ENCODE peak calls at places on chromosomes 6 and 20, in six cellular contexts. M is mesenchymal stem cell, I is H1, F is IMR-90, S is H9, H is neuronal stem cell. B is an unnamed sample.

GRCh38 chr6:150312844-150313584 is 55.8 kb upstream of the IYD start:
- DNase-seq in I (no peak), H (no peak), S (no peak), F (no peak), M (no peak), B (no peak)

GRCh38 chr6:85660181-85660611 is 17.5 kb upstream of the SYNCRIP start:
- DNase-seq in S (no peak), F (peak), M (peak), I (no peak), H (no peak), B (no peak)

GRCh38 chr6:119830494-119831295 is 481.1 kb upstream of the MAN1A1 start:
- DNase-seq in M (no peak), I (no peak), F (no peak), S (no peak), H (no peak), B (peak)

GRCh38 chr20:2455771-2456497 is 14.7 kb downstream of the SNRPB start:
- DNase-seq in M (no peak), H (no peak), F (no peak), S (no peak), I (no peak), B (no peak)

GRCh38 chr20:48619126-48620101 is 208.4 kb downstream of the PREX1 start:
- DNase-seq in H (no peak), F (no peak), S (no peak), M (no peak), I (no peak), B (no peak)

GRCh38 chr6:138109042-138109997 is 2.1 kb upstream of the PERP start:
- DNase-seq in H (peak), F (peak), M (peak), S (no peak), I (peak), B (peak)

GRCh38 chr6:157987788-157988699 is 6.4 kb downstream of the SYNJ2 start:
- DNase-seq in F (no peak), M (no peak), I (no peak), H (no peak), S (no peak), B (no peak)

GRCh38 chr6:149422581-149422980 is 22.5 kb downstream of the SUMO4 start:
- DNase-seq in S (no peak), I (no peak), H (no peak), M (no peak), F (no peak), B (no peak)

GRCh38 chr6:6580225-6580870 is 8.2 kb upstream of the LY86 start:
- DNase-seq in M (no peak), F (no peak), S (no peak), I (no peak), H (no peak), B (no peak)

GRCh38 chr20:62777528-62777830 is 18.8 kb upstream of the MRGBP start:
- DNase-seq in M (no peak), I (no peak), S (no peak), H (no peak), F (no peak), B (no peak)

GRCh38 chr6:138970159-138970558 is 17.9 kb downstream of the REPS1 start:
- DNase-seq in I (no peak), H (no peak), S (no peak), M (no peak), F (no peak), B (no peak)

GRCh38 chr6:30793521-30794194 is 49.3 kb upstream of the IER3 start:
- DNase-seq in H (no peak), F (peak), M (peak), I (no peak), S (no peak), B (no peak)

GRCh38 chr6:106860940-106861339 is 113.6 kb downstream of the CD24 start:
- DNase-seq in S (no peak), F (no peak), H (no peak), M (no peak), I (no peak), B (peak)

GRCh38 chr6:121959501-121959900 is 440.0 kb upstream of the HSF2 start:
- DNase-seq in I (no peak), F (no peak), H (no peak), M (no peak), S (no peak), B (peak)

GRCh38 chr6:167094820-167095637 is 27.9 kb upstream of the CCR6 start:
- DNase-seq in H (no peak), F (no peak), I (no peak), M (no peak), S (no peak), B (no peak)

GRCh38 chr20:60115452-60115851 is 157.2 kb downstream of the CDH26 start:
- DNase-seq in F (no peak), S (no peak), I (no peak), M (no peak), H (no peak), B (no peak)

GRCh38 chr6:56370127-56370540 is 122.8 kb upstream of the COL21A1 start:
- DNase-seq in M (peak), F (no peak), H (peak), S (peak), I (no peak), B (peak)

GRCh38 chr6:111677186-111677990 is 71.7 kb upstream of the TRAF3IP2 start:
- DNase-seq in M (no peak), F (no peak), S (no peak), I (no peak), H (no peak), B (peak)

GRCh38 chr20:49400410-49400809 is 82.1 kb downstream of the KCNB1 start:
- DNase-seq in F (peak), M (no peak), S (no peak), I (no peak), H (no peak), B (no peak)

GRCh38 chr20:22462975-22463914 is 121.1 kb downstream of the FOXA2 start:
- DNase-seq in H (no peak), I (no peak), F (no peak), S (no peak), M (no peak), B (no peak)

GRCh38 chr6:44630125-44631028 is 242.9 kb downstream of the CDC5L start:
- DNase-seq in F (peak), M (peak), S (peak), I (peak), H (peak), B (peak)

GRCh38 chr6:169173532-169174268 is 79.9 kb downstream of the THBS2 start:
- DNase-seq in I (no peak), M (no peak), S (no peak), F (peak), H (no peak), B (no peak)

GRCh38 chr6:84967389-84967788 is 203.0 kb upstream of the TBX18 start:
- DNase-seq in M (peak), S (peak), H (no peak), I (peak), F (peak), B (peak)

GRCh38 chr6:74969591-74970267 is 236.1 kb downstream of the COL12A1 start:
- DNase-seq in H (no peak), M (no peak), S (no peak), I (no peak), F (peak), B (no peak)

GRCh38 chr6:41416165-41416837 is 80.9 kb downstream of the NCR2 start:
- DNase-seq in H (no peak), M (no peak), I (no peak), S (no peak), F (no peak), B (peak)

GRCh38 chr6:127855542-127856159 is 45.2 kb downstream of the THEMIS start:
- DNase-seq in F (peak), S (no peak), H (no peak), M (peak), I (no peak), B (peak)

GRCh38 chr6:16700202-16700997 is 60.9 kb downstream of the ATXN1 start:
- DNase-seq in M (no peak), S (no peak), H (no peak), I (no peak), F (no peak), B (peak)

GRCh38 chr6:129543981-129544380 is 166.0 kb downstream of the ARHGAP18 start:
- DNase-seq in S (no peak), H (no peak), I (no peak), M (no peak), F (peak), B (no peak)

GRCh38 chr6:90156861-90157260 is 139.8 kb downstream of the BACH2 start:
- DNase-seq in S (no peak), I (no peak), H (no peak), F (no peak), M (no peak), B (no peak)

GRCh38 chr6:158630944-158631616 is 13.5 kb downstream of the DYNLT1 start:
- DNase-seq in M (no peak), H (no peak), S (no peak), F (peak), I (no peak), B (no peak)

GRCh38 chr20:32820698-32821378 is 1.1 kb downstream of the MAPRE1 start:
- DNase-seq in S (no peak), I (no peak), M (no peak), F (no peak), H (no peak), B (no peak)

GRCh38 chr6:106692112-106692822 is 62.9 kb downstream of the QRSL1 start:
- DNase-seq in H (peak), S (peak), M (peak), I (no peak), F (peak), B (peak)

GRCh38 chr6:73325656-73326055 is 28.4 kb downstream of the DPPA5 start:
- DNase-seq in F (no peak), M (no peak), S (no peak), H (no peak), I (no peak), B (no peak)

GRCh38 chr6:113619077-113619476 is 238.1 kb upstream of the MARCKS start:
- DNase-seq in I (no peak), F (peak), H (no peak), S (no peak), M (no peak), B (no peak)

GRCh38 chr6:75217203-75217602 is 11.3 kb upstream of the COL12A1 start:
- DNase-seq in I (no peak), S (no peak), F (peak), M (peak), H (no peak), B (peak)

GRCh38 chr20:57040924-57041323 is 225.5 kb downstream of the BMP7 start:
- DNase-seq in F (peak), M (peak), S (no peak), H (no peak), I (no peak), B (no peak)

GRCh38 chr6:96465321-96465903 is 56.2 kb upstream of the UFL1 start:
- DNase-seq in F (no peak), H (no peak), I (no peak), M (no peak), S (no peak), B (no peak)

GRCh38 chr6:39887692-39888450 is 46.4 kb downstream of the MOCS1 start:
- DNase-seq in M (peak), F (peak), H (no peak), I (no peak), S (no peak), B (peak)

GRCh38 chr6:124536792-124537191 is 425.4 kb upstream of the RNF217 start:
- DNase-seq in I (no peak), H (no peak), M (peak), F (no peak), S (no peak), B (no peak)

GRCh38 chr6:27871919-27872633 is 40.1 kb downstream of the OR2B2 start:
- DNase-seq in I (peak), M (peak), S (peak), H (peak), F (peak), B (peak)
- H3K18ac ChIP-seq in I (peak), M (peak), S (peak), H (peak), F (peak), B (peak)

DNA sequence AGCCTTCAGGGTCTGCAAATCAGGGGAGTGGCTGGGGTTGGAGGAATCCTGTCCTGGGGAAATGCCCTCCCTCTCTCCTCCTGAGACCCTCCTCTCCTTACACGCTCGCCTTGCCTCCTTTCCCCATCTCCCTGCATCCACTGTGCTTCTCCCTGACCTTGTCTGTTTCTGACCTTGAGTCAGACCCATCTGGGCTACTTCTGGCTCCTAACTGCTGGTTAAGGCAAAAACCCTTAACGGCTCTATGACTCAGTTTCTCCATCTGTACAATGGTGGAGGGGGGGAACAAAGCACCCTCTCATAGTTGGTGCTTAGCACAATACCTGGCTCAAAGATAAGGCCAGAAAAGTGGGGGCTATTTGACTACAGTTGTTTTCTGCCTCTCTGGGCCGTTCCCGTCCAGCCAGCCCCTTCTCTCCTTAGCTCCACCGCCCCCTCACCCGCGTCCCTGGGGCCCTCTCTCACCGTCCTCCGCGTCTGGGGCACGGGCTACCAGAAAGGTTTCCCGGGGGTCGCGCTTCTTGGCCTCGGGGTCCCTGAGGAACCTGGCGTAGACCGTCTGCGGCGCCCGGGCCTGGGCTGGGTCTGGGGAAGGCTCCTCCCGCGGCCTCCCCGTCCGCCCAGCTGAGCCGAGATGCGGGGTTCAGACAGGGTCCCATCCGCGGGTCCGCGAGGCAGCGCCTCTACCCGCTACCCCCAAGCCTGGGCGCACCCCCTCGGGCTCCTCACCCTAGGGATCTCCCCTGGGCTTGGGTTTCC is 1.3 kb downstream of the TULP1 start:
- DNase-seq in F (no peak), M (no peak), S (no peak), I (no peak), H (no peak), B (no peak)
- H3K18ac ChIP-seq in F (no peak), M (no peak), S (no peak), I (peak), H (peak), B (peak)

DNA sequence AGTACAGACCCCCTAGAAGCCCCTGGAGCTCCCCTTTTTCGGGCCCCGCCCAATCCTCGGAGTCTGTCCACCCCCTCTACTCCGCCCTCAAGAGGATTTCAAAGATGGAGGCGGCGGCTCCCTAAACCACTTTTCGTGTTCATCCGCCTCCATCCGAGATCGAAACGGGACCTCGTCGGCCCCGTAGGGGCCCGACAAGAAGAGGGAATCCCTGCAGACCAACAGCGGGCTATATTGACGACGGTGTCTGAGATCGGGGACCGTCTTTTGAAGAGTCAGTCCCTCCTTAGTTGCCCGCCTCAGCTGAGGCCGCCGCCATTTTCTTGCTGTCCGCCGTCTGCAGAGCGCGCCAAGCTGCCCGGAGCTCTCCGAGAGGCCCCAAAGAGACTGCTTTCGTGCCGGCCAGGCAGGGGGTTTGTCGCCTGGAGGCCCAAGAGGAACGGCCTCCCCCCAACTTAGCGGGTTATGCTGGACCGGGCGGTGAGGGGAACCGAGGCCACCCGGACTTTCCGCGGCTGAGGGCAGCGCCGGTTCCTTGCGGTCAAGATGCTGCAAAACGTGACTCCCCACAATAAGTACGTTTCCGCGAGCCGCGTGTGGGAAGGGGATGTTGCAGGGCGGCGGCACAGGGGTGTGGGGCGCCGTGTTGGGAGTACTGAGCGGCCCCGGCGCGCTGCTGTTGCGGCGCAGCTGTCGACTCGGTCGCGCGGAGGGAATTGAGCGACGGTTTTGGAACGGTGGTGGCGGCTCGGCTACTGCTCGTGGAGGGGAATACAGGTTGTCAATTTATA is 4.2 kb downstream of the BRD2 start:
- DNase-seq in S (no peak), F (no peak), M (no peak), I (no peak), H (no peak), B (no peak)
- H3K18ac ChIP-seq in S (peak), F (no peak), M (peak), I (peak), H (peak), B (peak)

DNA sequence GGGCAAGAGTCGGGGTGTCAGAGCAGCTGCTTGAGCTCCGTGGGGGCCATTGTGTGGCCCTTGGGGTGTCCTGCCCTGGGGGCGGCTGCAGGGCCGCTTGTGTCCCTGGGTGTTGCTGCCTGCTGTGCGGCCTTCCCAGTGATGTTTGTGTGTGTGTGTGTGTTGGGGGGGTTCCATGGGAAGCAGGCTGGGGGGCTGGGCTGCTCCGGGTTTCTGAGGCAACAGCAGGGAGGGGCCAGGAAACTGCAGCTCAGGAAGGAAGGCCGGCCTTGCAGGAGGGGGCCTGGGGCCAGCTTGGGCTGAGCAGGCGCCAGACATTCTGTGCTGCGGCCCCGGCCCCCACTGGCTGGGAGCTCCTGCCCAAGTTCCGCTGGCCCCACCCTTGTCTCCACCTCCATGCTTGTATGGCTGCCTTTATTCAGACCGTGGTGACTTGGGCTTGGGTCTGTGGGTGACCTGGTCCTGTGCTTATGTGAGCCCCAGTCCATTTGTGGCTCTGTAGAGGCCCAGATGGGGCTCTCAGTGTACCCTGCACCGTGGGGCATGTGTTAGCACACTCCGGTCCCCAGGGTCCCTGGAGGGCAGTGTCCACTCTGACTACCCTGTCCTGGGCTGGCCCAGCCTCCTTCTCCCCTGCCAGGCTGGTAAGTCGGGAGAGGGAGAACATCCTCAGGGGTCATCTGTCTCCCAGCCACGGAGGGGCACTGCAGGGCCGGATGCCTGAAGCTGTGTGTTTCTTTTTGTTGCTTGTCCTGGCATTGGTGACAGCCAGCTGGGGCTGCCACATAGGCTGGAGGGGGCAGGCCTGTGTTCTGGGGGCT is 4.6 kb upstream of the SOX18 start:
- DNase-seq in H (no peak), F (no peak), I (no peak), M (peak), S (peak), B (peak)
- H3K18ac ChIP-seq in H (peak), F (no peak), I (peak), M (peak), S (no peak), B (peak)

GRCh38 chr20:19935842-19936241 is 81.3 kb upstream of the NAA20 start:
- DNase-seq in H (no peak), S (no peak), I (no peak), M (peak), F (no peak), B (no peak)

GRCh38 chr20:19936801-19937583 is 80.2 kb upstream of the NAA20 start:
- DNase-seq in I (no peak), H (no peak), M (no peak), S (no peak), F (no peak), B (no peak)

GRCh38 chr20:19938421-19938787 is 78.8 kb upstream of the NAA20 start:
- DNase-seq in M (no peak), F (no peak), I (no peak), S (no peak), H (no peak), B (no peak)

GRCh38 chr20:19934792-19935491 is 82.2 kb upstream of the NAA20 start:
- DNase-seq in H (no peak), F (no peak), S (no peak), I (no peak), M (peak), B (no peak)

DNA sequence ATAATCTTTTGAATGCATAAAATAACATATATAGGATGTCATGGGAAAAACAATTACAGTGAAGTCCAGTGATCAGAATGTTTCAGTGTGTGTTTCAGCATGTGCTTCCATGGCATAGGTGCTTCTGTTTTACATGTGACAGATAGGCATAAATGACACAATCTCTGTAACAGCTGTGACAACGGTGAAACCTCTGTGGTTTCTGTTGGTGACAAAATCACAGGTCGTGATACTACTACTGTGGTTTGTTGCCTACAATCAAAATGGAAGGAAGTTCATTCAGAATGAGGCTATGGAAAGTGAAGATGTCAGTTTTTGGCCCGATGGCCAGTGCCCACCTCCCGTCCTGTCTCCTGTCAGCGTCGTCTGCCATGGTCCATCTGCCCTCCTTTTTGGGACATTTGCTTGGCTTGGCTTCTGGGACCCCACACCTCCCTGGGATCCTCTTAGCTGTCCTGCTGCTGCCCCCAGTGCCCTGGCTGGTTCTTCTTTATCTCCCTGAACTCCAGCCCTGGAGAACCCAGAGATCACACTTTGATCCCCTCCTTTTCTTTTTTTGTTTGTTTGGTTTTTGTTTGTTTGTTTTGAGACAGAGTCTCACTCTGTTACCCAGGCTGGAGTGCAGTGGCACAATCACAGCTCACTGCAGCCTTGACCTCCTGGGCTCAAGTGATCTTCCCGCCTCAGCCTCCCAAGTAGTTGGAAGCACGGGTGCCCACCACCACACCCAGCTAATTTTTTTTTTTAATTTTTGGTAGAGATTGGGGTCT is 79.3 kb upstream of the NAA20 start:
- DNase-seq in H (no peak), I (no peak), F (no peak), S (no peak), M (no peak), B (no peak)
- H3K18ac ChIP-seq in H (no peak), I (no peak), F (no peak), S (no peak), M (peak), B (no peak)

GRCh38 chr6:36431197-36431596 is 11.5 kb downstream of the PXT1 start:
- DNase-seq in F (no peak), S (no peak), I (no peak), M (no peak), H (no peak), B (no peak)
- H3K18ac ChIP-seq in F (peak), S (no peak), I (no peak), M (no peak), H (no peak), B (no peak)

B was measured in mesendoderm.